ENCODE peak calls at places on chromosomes 3 and 15, in five cellular contexts. One of them, this sample, is unnamed.

GRCh38 chr3:156811092-156811862 is 14.9 kb upstream of the LEKR1 start:
- DNase-seq in trophoblast cell: peak
- DNase-seq in neuronal stem cell: peak
- DNase-seq in H1: no peak
- DNase-seq in IMR-90: peak
- DNase-seq in this sample: peak

GRCh38 chr15:60591491-60592385 is 112.8 kb upstream of the ICE2 start:
- DNase-seq in IMR-90: no peak
- DNase-seq in trophoblast cell: peak
- DNase-seq in H1: peak
- DNase-seq in neuronal stem cell: peak
- DNase-seq in this sample: peak

GRCh38 chr15:68407141-68407885 is 24.6 kb downstream of the ITGA11 start:
- DNase-seq in trophoblast cell: no peak
- DNase-seq in neuronal stem cell: no peak
- DNase-seq in IMR-90: no peak
- DNase-seq in H1: peak
- DNase-seq in this sample: no peak

GRCh38 chr3:152667267-152667666 is 167.7 kb upstream of the P2RY1 start:
- DNase-seq in trophoblast cell: no peak
- DNase-seq in H1: no peak
- DNase-seq in IMR-90: no peak
- DNase-seq in neuronal stem cell: no peak
- DNase-seq in this sample: no peak

GRCh38 chr3:108180214-108180613 is 42.0 kb downstream of the IFT57 start:
- DNase-seq in H1: no peak
- DNase-seq in IMR-90: peak
- DNase-seq in neuronal stem cell: no peak
- DNase-seq in trophoblast cell: no peak
- DNase-seq in this sample: peak

GRCh38 chr15:64430000-64430735 is 30.2 kb upstream of the ZNF609 start:
- DNase-seq in trophoblast cell: no peak
- DNase-seq in IMR-90: peak
- DNase-seq in neuronal stem cell: peak
- DNase-seq in H1: peak
- DNase-seq in this sample: peak

GRCh38 chr3:19147905-19148767 is at the start of gene KCNH8:
- DNase-seq in trophoblast cell: no peak
- DNase-seq in IMR-90: no peak
- DNase-seq in neuronal stem cell: peak
- DNase-seq in H1: peak
- DNase-seq in this sample: no peak

GRCh38 chr15:77984446-77984861 is 93.1 kb downstream of the TBC1D2B start:
- DNase-seq in neuronal stem cell: no peak
- DNase-seq in H1: no peak
- DNase-seq in IMR-90: no peak
- DNase-seq in trophoblast cell: no peak
- DNase-seq in this sample: no peak

GRCh38 chr15:44545934-44546802 is 9.2 kb downstream of the EIF3J start:
- DNase-seq in neuronal stem cell: no peak
- DNase-seq in IMR-90: peak
- DNase-seq in H1: no peak
- DNase-seq in trophoblast cell: peak
- DNase-seq in this sample: peak

GRCh38 chr3:37032961-37033360 is 39.6 kb downstream of the MLH1 start:
- DNase-seq in neuronal stem cell: no peak
- DNase-seq in trophoblast cell: no peak
- DNase-seq in IMR-90: peak
- DNase-seq in H1: no peak
- DNase-seq in this sample: no peak

GRCh38 chr15:36901012-36901411 is 199.3 kb downstream of the MEIS2 start:
- DNase-seq in neuronal stem cell: no peak
- DNase-seq in IMR-90: no peak
- DNase-seq in H1: no peak
- DNase-seq in trophoblast cell: no peak
- DNase-seq in this sample: no peak

GRCh38 chr3:53750253-53751210 is 95.7 kb downstream of the CHDH start:
- DNase-seq in H1: no peak
- DNase-seq in trophoblast cell: no peak
- DNase-seq in IMR-90: no peak
- DNase-seq in neuronal stem cell: no peak
- DNase-seq in this sample: no peak

GRCh38 chr3:35385271-35385670 is 254.1 kb upstream of the ARPP21 start:
- DNase-seq in trophoblast cell: no peak
- DNase-seq in H1: no peak
- DNase-seq in IMR-90: no peak
- DNase-seq in neuronal stem cell: no peak
- DNase-seq in this sample: no peak

GRCh38 chr3:128504957-128505730 is 12.1 kb upstream of the GATA2 start:
- DNase-seq in IMR-90: no peak
- DNase-seq in H1: no peak
- DNase-seq in neuronal stem cell: no peak
- DNase-seq in trophoblast cell: peak
- DNase-seq in this sample: no peak

GRCh38 chr3:86743233-86743632 is 247.7 kb downstream of the VGLL3 start:
- DNase-seq in IMR-90: no peak
- DNase-seq in trophoblast cell: no peak
- DNase-seq in neuronal stem cell: no peak
- DNase-seq in H1: no peak
- DNase-seq in this sample: no peak

DNA sequence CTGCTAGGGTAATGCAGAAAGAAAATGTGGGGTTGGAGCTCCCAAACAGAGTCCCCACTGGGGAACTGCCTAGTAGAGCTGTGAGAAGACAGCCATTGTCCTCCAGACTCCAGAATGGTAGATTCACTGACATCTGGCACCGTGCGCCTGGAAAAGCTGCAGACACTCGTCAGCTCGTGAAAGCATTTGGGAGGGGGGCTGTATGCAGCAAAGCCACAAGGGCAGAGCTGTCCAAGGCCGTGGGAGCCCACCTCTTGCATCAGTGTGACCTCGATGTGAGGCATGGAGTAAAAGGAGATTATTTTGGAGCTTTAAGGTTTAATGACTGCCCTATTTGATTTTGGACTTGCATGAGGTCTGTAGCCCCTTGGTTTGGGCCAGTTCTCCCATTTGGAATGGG is 242.9 kb downstream of the VGLL3 start:
- DNase-seq in IMR-90: no peak
- DNase-seq in H1: no peak
- DNase-seq in trophoblast cell: no peak
- DNase-seq in neuronal stem cell: no peak
- DNase-seq in this sample: no peak
- H3K14ac ChIP-seq in IMR-90: no peak
- H3K14ac ChIP-seq in H1: no peak
- H3K14ac ChIP-seq in trophoblast cell: no peak
- H3K14ac ChIP-seq in neuronal stem cell: no peak
- H3K14ac ChIP-seq in this sample: no peak

GRCh38 chr3:138396752-138397410 is 37.5 kb upstream of the ESYT3 start:
- DNase-seq in trophoblast cell: no peak
- DNase-seq in neuronal stem cell: no peak
- DNase-seq in H1: no peak
- DNase-seq in IMR-90: no peak
- DNase-seq in this sample: no peak
- H3K14ac ChIP-seq in trophoblast cell: no peak
- H3K14ac ChIP-seq in neuronal stem cell: no peak
- H3K14ac ChIP-seq in H1: no peak
- H3K14ac ChIP-seq in IMR-90: no peak
- H3K14ac ChIP-seq in this sample: no peak

GRCh38 chr3:184314363-184314699 is at the start of gene EIF4G1:
- DNase-seq in IMR-90: peak
- DNase-seq in H1: peak
- DNase-seq in trophoblast cell: peak
- DNase-seq in neuronal stem cell: peak
- DNase-seq in this sample: peak

GRCh38 chr3:184314700-184315505 is 497 bp downstream of the EIF4G1 start:
- DNase-seq in H1: peak
- DNase-seq in trophoblast cell: peak
- DNase-seq in IMR-90: peak
- DNase-seq in neuronal stem cell: peak
- DNase-seq in this sample: peak

GRCh38 chr3:184316792-184317191 is 2.4 kb downstream of the EIF4G1 start:
- DNase-seq in H1: no peak
- DNase-seq in trophoblast cell: no peak
- DNase-seq in neuronal stem cell: no peak
- DNase-seq in IMR-90: no peak
- DNase-seq in this sample: no peak

GRCh38 chr3:184315871-184316661 is 1.7 kb downstream of the EIF4G1 start:
- DNase-seq in IMR-90: peak
- DNase-seq in H1: no peak
- DNase-seq in neuronal stem cell: no peak
- DNase-seq in trophoblast cell: no peak
- DNase-seq in this sample: peak

DNA sequence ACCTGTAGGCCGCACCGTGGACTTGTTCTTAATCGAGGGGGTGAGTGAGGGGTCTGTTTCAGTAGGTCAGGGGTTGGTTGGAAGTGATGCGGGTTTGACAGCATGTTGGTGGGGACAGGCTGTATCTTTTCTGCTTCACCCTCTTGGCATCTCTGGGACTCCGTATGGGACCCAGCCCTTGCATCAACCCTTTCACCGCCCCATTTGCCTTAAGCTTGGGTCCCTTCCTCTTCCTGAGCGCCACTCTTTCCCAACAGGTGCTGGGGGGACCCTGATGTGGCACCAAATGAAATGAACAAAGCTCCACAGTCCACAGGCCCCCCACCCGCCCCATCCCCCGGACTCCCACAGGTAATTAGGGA is 1.1 kb downstream of the EIF4G1 start:
- DNase-seq in H1: no peak
- DNase-seq in IMR-90: no peak
- DNase-seq in trophoblast cell: no peak
- DNase-seq in neuronal stem cell: no peak
- DNase-seq in this sample: no peak
- H3K14ac ChIP-seq in H1: no peak
- H3K14ac ChIP-seq in IMR-90: peak
- H3K14ac ChIP-seq in trophoblast cell: peak
- H3K14ac ChIP-seq in neuronal stem cell: peak
- H3K14ac ChIP-seq in this sample: peak

GRCh38 chr3:196431193-196432136 is 762 bp downstream of the UBXN7 start:
- DNase-seq in neuronal stem cell: peak
- DNase-seq in trophoblast cell: peak
- DNase-seq in H1: peak
- DNase-seq in IMR-90: peak
- DNase-seq in this sample: peak

GRCh38 chr3:196432137-196432879 is at the start of gene UBXN7:
- DNase-seq in H1: peak
- DNase-seq in IMR-90: peak
- DNase-seq in neuronal stem cell: peak
- DNase-seq in trophoblast cell: peak
- DNase-seq in this sample: peak
- H3K14ac ChIP-seq in H1: no peak
- H3K14ac ChIP-seq in IMR-90: peak
- H3K14ac ChIP-seq in neuronal stem cell: no peak
- H3K14ac ChIP-seq in trophoblast cell: peak
- H3K14ac ChIP-seq in this sample: no peak

GRCh38 chr3:43790476-43790875 is 99.7 kb downstream of the ABHD5 start:
- DNase-seq in neuronal stem cell: no peak
- DNase-seq in H1: no peak
- DNase-seq in IMR-90: no peak
- DNase-seq in trophoblast cell: no peak
- DNase-seq in this sample: no peak
- H3K14ac ChIP-seq in neuronal stem cell: no peak
- H3K14ac ChIP-seq in H1: no peak
- H3K14ac ChIP-seq in IMR-90: no peak
- H3K14ac ChIP-seq in trophoblast cell: no peak
- H3K14ac ChIP-seq in this sample: no peak

GRCh38 chr3:4394567-4394966 is 72.5 kb downstream of the SUMF1 start:
- DNase-seq in IMR-90: no peak
- DNase-seq in H1: no peak
- DNase-seq in neuronal stem cell: no peak
- DNase-seq in trophoblast cell: no peak
- DNase-seq in this sample: no peak
- H3K14ac ChIP-seq in IMR-90: no peak
- H3K14ac ChIP-seq in H1: no peak
- H3K14ac ChIP-seq in neuronal stem cell: no peak
- H3K14ac ChIP-seq in trophoblast cell: no peak
- H3K14ac ChIP-seq in this sample: no peak

GRCh38 chr15:26128611-26129140 is 265.5 kb upstream of the ATP10A start:
- DNase-seq in H1: no peak
- DNase-seq in neuronal stem cell: no peak
- DNase-seq in IMR-90: no peak
- DNase-seq in trophoblast cell: peak
- DNase-seq in this sample: no peak

GRCh38 chr15:26129852-26130251 is 266.7 kb upstream of the ATP10A start:
- DNase-seq in IMR-90: no peak
- DNase-seq in trophoblast cell: peak
- DNase-seq in neuronal stem cell: no peak
- DNase-seq in H1: no peak
- DNase-seq in this sample: no peak

GRCh38 chr15:26126819-26127387 is 263.8 kb upstream of the ATP10A start:
- DNase-seq in trophoblast cell: no peak
- DNase-seq in neuronal stem cell: no peak
- DNase-seq in H1: no peak
- DNase-seq in IMR-90: no peak
- DNase-seq in this sample: no peak

GRCh38 chr15:26125664-26126063 is 262.5 kb upstream of the ATP10A start:
- DNase-seq in trophoblast cell: no peak
- DNase-seq in neuronal stem cell: no peak
- DNase-seq in H1: no peak
- DNase-seq in IMR-90: no peak
- DNase-seq in this sample: no peak

DNA sequence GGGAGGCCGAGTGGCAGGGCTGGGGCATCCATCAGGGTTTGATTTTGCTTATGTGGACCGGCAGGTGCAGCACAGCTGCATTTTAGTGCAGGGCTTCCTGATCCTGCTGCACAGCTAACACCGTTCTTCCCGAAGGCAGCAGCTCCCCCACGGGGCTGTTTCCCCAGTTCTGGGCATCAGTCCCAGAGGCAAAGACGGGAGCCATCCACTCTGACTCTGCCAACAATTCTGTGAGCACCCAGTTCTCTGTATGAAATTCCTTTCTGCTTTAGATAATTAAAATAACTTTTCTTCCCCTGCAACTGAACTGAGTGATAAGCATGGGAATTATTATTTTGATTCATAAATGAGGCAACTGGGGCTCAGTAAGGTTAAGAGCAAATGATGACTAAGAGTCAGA is 262.9 kb upstream of the ATP10A start:
- DNase-seq in neuronal stem cell: no peak
- DNase-seq in H1: no peak
- DNase-seq in trophoblast cell: no peak
- DNase-seq in IMR-90: no peak
- DNase-seq in this sample: no peak
- H3K14ac ChIP-seq in neuronal stem cell: no peak
- H3K14ac ChIP-seq in H1: no peak
- H3K14ac ChIP-seq in trophoblast cell: no peak
- H3K14ac ChIP-seq in IMR-90: no peak
- H3K14ac ChIP-seq in this sample: no peak